ENCODE peak calls at places on chromosome 7, in ten cellular contexts. One of them, this sample, is unnamed.

GRCh38 chr7:138752568-138753518 is 45.0 kb upstream of the TMEM213 start:
- DNase-seq in osteoblast: no peak
- DNase-seq in choroid plexus epithelial cell: no peak
- DNase-seq in upper lobe of right lung: no peak
- DNase-seq in psoas muscle: peak
- DNase-seq in hepatocyte: no peak
- DNase-seq in glutamatergic neuron: peak
- DNase-seq in stomach: peak
- DNase-seq in endothelial cell: no peak
- DNase-seq in Caco-2: no peak
- DNase-seq in this sample: no peak

GRCh38 chr7:47999413-47999812 is 20.0 kb upstream of the HUS1 start:
- DNase-seq in osteoblast: no peak
- DNase-seq in choroid plexus epithelial cell: no peak
- DNase-seq in upper lobe of right lung: no peak
- DNase-seq in psoas muscle: no peak
- DNase-seq in hepatocyte: no peak
- DNase-seq in glutamatergic neuron: no peak
- DNase-seq in stomach: no peak
- DNase-seq in endothelial cell: no peak
- DNase-seq in Caco-2: no peak
- DNase-seq in this sample: no peak

GRCh38 chr7:28055161-28055544 is 125.4 kb downstream of the JAZF1 start:
- DNase-seq in osteoblast: peak
- DNase-seq in choroid plexus epithelial cell: no peak
- DNase-seq in upper lobe of right lung: no peak
- DNase-seq in psoas muscle: no peak
- DNase-seq in hepatocyte: no peak
- DNase-seq in glutamatergic neuron: no peak
- DNase-seq in stomach: no peak
- DNase-seq in endothelial cell: no peak
- DNase-seq in Caco-2: no peak
- DNase-seq in this sample: no peak

GRCh38 chr7:99652671-99653070 is 27.1 kb downstream of the CYP3A5 start:
- DNase-seq in osteoblast: no peak
- DNase-seq in choroid plexus epithelial cell: no peak
- DNase-seq in upper lobe of right lung: no peak
- DNase-seq in psoas muscle: no peak
- DNase-seq in hepatocyte: no peak
- DNase-seq in glutamatergic neuron: no peak
- DNase-seq in stomach: no peak
- DNase-seq in endothelial cell: no peak
- DNase-seq in Caco-2: no peak
- DNase-seq in this sample: no peak

GRCh38 chr7:69095649-69096048 is 502.6 kb upstream of the AUTS2 start:
- DNase-seq in osteoblast: no peak
- DNase-seq in choroid plexus epithelial cell: no peak
- DNase-seq in upper lobe of right lung: no peak
- DNase-seq in psoas muscle: no peak
- DNase-seq in hepatocyte: no peak
- DNase-seq in glutamatergic neuron: no peak
- DNase-seq in stomach: no peak
- DNase-seq in endothelial cell: no peak
- DNase-seq in Caco-2: no peak
- DNase-seq in this sample: no peak

GRCh38 chr7:74420006-74420405 is 33.7 kb upstream of the GTF2IRD1 start:
- DNase-seq in osteoblast: no peak
- DNase-seq in choroid plexus epithelial cell: no peak
- DNase-seq in upper lobe of right lung: no peak
- DNase-seq in psoas muscle: no peak
- DNase-seq in hepatocyte: no peak
- DNase-seq in glutamatergic neuron: no peak
- DNase-seq in stomach: no peak
- DNase-seq in endothelial cell: no peak
- DNase-seq in Caco-2: no peak
- DNase-seq in this sample: no peak

GRCh38 chr7:90994121-90994520 is 270.1 kb upstream of the FZD1 start:
- DNase-seq in osteoblast: no peak
- DNase-seq in choroid plexus epithelial cell: no peak
- DNase-seq in upper lobe of right lung: no peak
- DNase-seq in psoas muscle: no peak
- DNase-seq in hepatocyte: no peak
- DNase-seq in glutamatergic neuron: no peak
- DNase-seq in stomach: no peak
- DNase-seq in endothelial cell: no peak
- DNase-seq in Caco-2: no peak
- DNase-seq in this sample: no peak

GRCh38 chr7:129597672-129598071 is 13.8 kb upstream of the NRF1 start:
- DNase-seq in osteoblast: no peak
- DNase-seq in choroid plexus epithelial cell: no peak
- DNase-seq in upper lobe of right lung: no peak
- DNase-seq in psoas muscle: no peak
- DNase-seq in hepatocyte: no peak
- DNase-seq in glutamatergic neuron: no peak
- DNase-seq in stomach: no peak
- DNase-seq in endothelial cell: no peak
- DNase-seq in Caco-2: no peak
- DNase-seq in this sample: no peak

GRCh38 chr7:110142939-110143526 is 947.9 kb upstream of the LRRN3 start:
- DNase-seq in osteoblast: no peak
- DNase-seq in choroid plexus epithelial cell: no peak
- DNase-seq in upper lobe of right lung: no peak
- DNase-seq in psoas muscle: no peak
- DNase-seq in hepatocyte: no peak
- DNase-seq in glutamatergic neuron: no peak
- DNase-seq in stomach: no peak
- DNase-seq in endothelial cell: no peak
- DNase-seq in Caco-2: no peak
- DNase-seq in this sample: no peak

GRCh38 chr7:90605055-90605454 is 8.9 kb downstream of the CDK14 start:
- DNase-seq in osteoblast: no peak
- DNase-seq in choroid plexus epithelial cell: no peak
- DNase-seq in upper lobe of right lung: no peak
- DNase-seq in psoas muscle: peak
- DNase-seq in hepatocyte: no peak
- DNase-seq in glutamatergic neuron: peak
- DNase-seq in stomach: no peak
- DNase-seq in endothelial cell: no peak
- DNase-seq in Caco-2: no peak
- DNase-seq in this sample: no peak

GRCh38 chr7:22700559-22701002 is 26.4 kb upstream of the IL6 start:
- DNase-seq in osteoblast: peak
- DNase-seq in choroid plexus epithelial cell: peak
- DNase-seq in upper lobe of right lung: no peak
- DNase-seq in psoas muscle: no peak
- DNase-seq in hepatocyte: no peak
- DNase-seq in glutamatergic neuron: no peak
- DNase-seq in stomach: no peak
- DNase-seq in endothelial cell: no peak
- DNase-seq in Caco-2: no peak
- DNase-seq in this sample: no peak

DNA sequence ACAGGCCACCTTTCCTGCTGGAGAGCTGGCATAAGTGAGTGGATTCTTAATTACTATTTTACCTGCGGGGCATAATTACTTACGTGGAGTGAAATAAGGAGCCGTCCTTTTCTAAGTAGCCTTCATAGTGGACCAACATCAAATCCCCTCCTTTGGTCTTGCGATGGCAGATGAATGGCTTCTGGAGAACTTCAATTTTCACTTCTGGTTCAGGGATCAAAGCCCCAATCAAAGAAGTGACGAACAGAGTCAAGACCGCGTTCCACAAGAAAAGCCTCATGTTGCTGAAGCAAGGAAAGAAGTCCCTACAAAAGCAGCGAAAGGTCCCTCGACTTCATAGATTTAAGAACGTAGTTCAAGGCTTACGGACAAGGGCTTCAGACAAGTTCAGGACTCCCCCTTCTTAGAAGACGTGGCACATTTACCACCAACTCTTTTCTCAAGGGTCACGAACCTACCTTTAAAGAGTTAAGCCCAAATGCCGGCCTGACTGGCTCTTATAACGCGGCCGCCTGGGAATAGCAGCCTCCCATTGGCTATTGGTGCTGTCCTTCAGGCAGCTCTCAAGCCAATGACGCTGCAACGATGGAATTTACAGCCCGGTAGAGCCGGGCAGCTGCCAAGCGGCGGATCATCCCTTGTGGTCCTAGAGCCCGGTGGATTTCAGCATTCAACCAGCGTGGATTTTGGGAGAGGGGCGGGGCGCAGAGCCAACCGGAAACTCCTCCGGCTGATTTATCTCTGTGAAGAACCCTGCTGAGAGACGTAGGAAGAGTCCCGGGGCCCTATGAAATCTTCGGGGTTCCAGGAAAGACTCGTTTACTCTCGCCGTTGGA is at the start of gene FKBP14:
- DNase-seq in osteoblast: peak
- DNase-seq in choroid plexus epithelial cell: peak
- DNase-seq in upper lobe of right lung: peak
- DNase-seq in psoas muscle: peak
- DNase-seq in hepatocyte: peak
- DNase-seq in glutamatergic neuron: peak
- DNase-seq in stomach: peak
- DNase-seq in endothelial cell: peak
- DNase-seq in Caco-2: peak
- DNase-seq in this sample: peak
- TF ChIP-seq CTCF in osteoblast: no peak
- TF ChIP-seq CTCF in choroid plexus epithelial cell: no peak
- TF ChIP-seq CTCF in upper lobe of right lung: no peak
- TF ChIP-seq CTCF in psoas muscle: no peak
- TF ChIP-seq CTCF in hepatocyte: no peak
- TF ChIP-seq CTCF in glutamatergic neuron: no peak
- TF ChIP-seq CTCF in stomach: no peak
- TF ChIP-seq CTCF in endothelial cell: no peak
- TF ChIP-seq CTCF in Caco-2: no peak
- TF ChIP-seq CTCF in this sample: no peak

DNA sequence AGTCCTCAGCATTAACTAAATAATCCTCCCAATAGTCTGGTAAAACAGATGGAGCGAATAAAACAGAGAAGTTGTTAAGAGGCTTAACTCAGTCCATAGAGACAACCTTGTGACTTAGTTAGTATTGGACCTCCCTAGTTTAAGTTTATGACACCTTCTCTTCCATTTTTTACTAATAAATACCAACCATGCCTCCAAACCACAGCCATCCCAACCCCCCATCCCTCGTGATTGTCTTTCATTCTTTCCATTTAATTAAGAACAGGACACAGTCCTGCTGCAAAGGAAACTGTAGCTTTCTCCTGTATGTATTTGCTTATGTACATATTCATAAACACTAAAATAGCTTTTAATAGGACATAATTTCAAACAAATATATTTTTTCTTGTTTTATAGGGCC is 238.2 kb downstream of the SEMA3D start:
- DNase-seq in osteoblast: no peak
- DNase-seq in choroid plexus epithelial cell: peak
- DNase-seq in upper lobe of right lung: no peak
- DNase-seq in psoas muscle: no peak
- DNase-seq in hepatocyte: no peak
- DNase-seq in glutamatergic neuron: no peak
- DNase-seq in stomach: no peak
- DNase-seq in endothelial cell: no peak
- DNase-seq in Caco-2: no peak
- DNase-seq in this sample: no peak
- TF ChIP-seq CTCF in osteoblast: no peak
- TF ChIP-seq CTCF in choroid plexus epithelial cell: no peak
- TF ChIP-seq CTCF in upper lobe of right lung: no peak
- TF ChIP-seq CTCF in psoas muscle: no peak
- TF ChIP-seq CTCF in hepatocyte: no peak
- TF ChIP-seq CTCF in glutamatergic neuron: no peak
- TF ChIP-seq CTCF in stomach: no peak
- TF ChIP-seq CTCF in endothelial cell: no peak
- TF ChIP-seq CTCF in Caco-2: no peak
- TF ChIP-seq CTCF in this sample: no peak

DNA sequence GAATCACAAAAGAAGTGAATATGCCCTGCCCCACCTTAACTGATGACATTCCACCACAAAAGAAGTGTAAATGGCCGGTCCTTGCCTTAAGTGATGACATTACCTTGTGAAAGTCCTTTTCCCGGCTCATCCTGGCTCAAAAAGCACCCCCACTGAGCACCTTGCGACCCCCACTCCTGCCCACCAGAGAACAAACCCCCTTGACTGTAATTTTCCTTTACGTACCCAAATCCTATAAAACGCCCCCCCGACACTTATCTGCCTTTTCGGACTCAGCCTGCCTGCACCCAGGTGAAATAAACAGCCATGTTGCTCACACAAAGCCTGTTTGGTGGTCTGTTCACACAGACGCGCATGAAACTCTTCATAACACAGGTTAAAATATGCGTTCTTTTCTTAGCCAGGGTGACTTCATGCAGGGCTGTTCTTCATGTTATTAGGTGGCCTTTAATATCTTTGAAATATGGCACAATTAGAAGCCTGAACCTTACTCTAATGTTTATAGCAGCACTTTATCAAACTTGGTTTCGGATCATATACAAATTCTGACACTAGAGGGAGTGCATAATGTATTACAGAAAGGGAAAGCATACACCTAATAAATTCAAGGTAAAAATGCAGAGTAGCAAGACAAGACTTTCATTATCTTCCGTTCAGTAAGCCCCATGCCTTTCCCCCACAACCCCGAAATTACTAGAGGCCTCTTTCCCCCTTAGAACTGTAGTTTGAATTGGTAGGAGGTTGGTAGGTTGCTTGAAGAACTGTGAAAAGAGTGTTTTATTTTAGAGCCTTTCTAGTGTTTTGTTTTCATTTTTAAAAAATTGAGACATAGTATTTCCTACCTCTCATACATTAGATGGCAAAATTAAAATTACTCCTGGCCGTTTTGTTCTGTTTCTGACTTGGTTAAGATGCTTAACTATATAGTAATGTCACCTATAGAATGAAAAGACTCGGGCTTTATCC is 117.9 kb downstream of the NPY start:
- DNase-seq in osteoblast: no peak
- DNase-seq in choroid plexus epithelial cell: peak
- DNase-seq in upper lobe of right lung: no peak
- DNase-seq in psoas muscle: no peak
- DNase-seq in hepatocyte: peak
- DNase-seq in glutamatergic neuron: no peak
- DNase-seq in stomach: no peak
- DNase-seq in endothelial cell: no peak
- DNase-seq in Caco-2: peak
- DNase-seq in this sample: no peak
- TF ChIP-seq CTCF in osteoblast: peak
- TF ChIP-seq CTCF in choroid plexus epithelial cell: peak
- TF ChIP-seq CTCF in upper lobe of right lung: peak
- TF ChIP-seq CTCF in psoas muscle: peak
- TF ChIP-seq CTCF in hepatocyte: peak
- TF ChIP-seq CTCF in glutamatergic neuron: peak
- TF ChIP-seq CTCF in stomach: no peak
- TF ChIP-seq CTCF in endothelial cell: peak
- TF ChIP-seq CTCF in Caco-2: peak
- TF ChIP-seq CTCF in this sample: peak

DNA sequence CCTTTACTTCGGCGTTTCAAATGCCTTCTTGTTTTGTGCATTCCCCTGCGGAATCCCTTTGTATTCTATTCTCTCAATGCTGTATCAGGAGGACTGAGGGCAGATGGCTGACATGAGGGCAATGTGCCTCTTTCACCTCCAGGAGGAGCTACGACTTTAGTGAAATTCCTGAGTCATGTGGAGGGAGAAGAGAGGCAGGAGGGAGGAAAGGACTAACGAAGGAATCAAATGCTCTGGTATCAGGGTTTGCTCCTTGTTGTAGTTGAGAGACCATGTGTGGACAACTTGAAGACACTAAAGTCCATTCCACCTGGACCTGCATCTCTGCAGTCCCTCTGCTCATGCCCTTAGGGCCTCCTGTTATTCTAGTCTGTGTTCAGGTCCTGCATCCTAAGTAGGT is 40.2 kb upstream of the PRSS58 start:
- DNase-seq in osteoblast: peak
- DNase-seq in choroid plexus epithelial cell: peak
- DNase-seq in upper lobe of right lung: no peak
- DNase-seq in psoas muscle: no peak
- DNase-seq in hepatocyte: peak
- DNase-seq in glutamatergic neuron: no peak
- DNase-seq in stomach: no peak
- DNase-seq in endothelial cell: peak
- DNase-seq in Caco-2: peak
- DNase-seq in this sample: no peak
- TF ChIP-seq CTCF in osteoblast: peak
- TF ChIP-seq CTCF in choroid plexus epithelial cell: peak
- TF ChIP-seq CTCF in upper lobe of right lung: peak
- TF ChIP-seq CTCF in psoas muscle: no peak
- TF ChIP-seq CTCF in hepatocyte: no peak
- TF ChIP-seq CTCF in glutamatergic neuron: peak
- TF ChIP-seq CTCF in stomach: no peak
- TF ChIP-seq CTCF in endothelial cell: peak
- TF ChIP-seq CTCF in Caco-2: peak
- TF ChIP-seq CTCF in this sample: peak

This sample was measured in progenitor cell of endocrine pancreas.